ENCODE peak calls at places on chromosomes 16 and 17, in four cellular contexts. F is AG09309, I is PC-9, D is upper lobe of right lung. O is an unnamed sample.

GRCh38 chr17:45190503-45191282 is 29.0 kb downstream of the HEXIM2 start:
- DNase-seq in F (no peak), I (no peak), D (no peak), O (no peak)

GRCh38 chr16:73047221-73047535 is 750 bp downstream of the ZFHX3 start:
- DNase-seq in F (peak), I (peak), D (no peak), O (no peak)

GRCh38 chr17:21194210-21194609 is 19.8 kb downstream of the TMEM11 start:
- DNase-seq in F (no peak), I (no peak), D (no peak), O (no peak)

GRCh38 chr17:2122641-2123302 is 67.9 kb downstream of the HIC1 start:
- DNase-seq in F (no peak), I (no peak), D (peak), O (peak)

GRCh38 chr16:61148930-61149329 is 887.3 kb downstream of the CDH8 start:
- DNase-seq in F (no peak), I (no peak), D (no peak), O (no peak)

GRCh38 chr17:76239538-76240274 is 587 bp downstream of the RNF157 start:
- DNase-seq in F (no peak), I (no peak), D (no peak), O (no peak)

GRCh38 chr17:61403846-61404701 is 4.4 kb downstream of the TBX2 start:
- DNase-seq in F (no peak), I (no peak), D (peak), O (no peak)

GRCh38 chr17:4969551-4970231 is 2.1 kb upstream of the SPAG7 start:
- DNase-seq in F (no peak), I (no peak), D (no peak), O (no peak)

GRCh38 chr17:28385037-28385797 is 13.7 kb downstream of the SARM1 start:
- DNase-seq in F (no peak), I (peak), D (peak), O (no peak)

GRCh38 chr16:19437280-19437679 is 19.6 kb downstream of the TMC5 start:
- DNase-seq in F (no peak), I (no peak), D (no peak), O (no peak)

GRCh38 chr17:38894276-38894675 is 24.4 kb downstream of the LASP1 start:
- DNase-seq in F (no peak), I (no peak), D (no peak), O (no peak)

GRCh38 chr17:77258638-77259037 is 117.9 kb downstream of the SEC14L1 start:
- DNase-seq in F (no peak), I (no peak), D (no peak), O (no peak)

GRCh38 chr17:7393613-7394451 is 493 bp downstream of the PLSCR3 start:
- DNase-seq in F (no peak), I (no peak), D (no peak), O (no peak)
- TF ChIP-seq CTCF in F (peak), I (no peak), D (no peak), O (peak)

DNA sequence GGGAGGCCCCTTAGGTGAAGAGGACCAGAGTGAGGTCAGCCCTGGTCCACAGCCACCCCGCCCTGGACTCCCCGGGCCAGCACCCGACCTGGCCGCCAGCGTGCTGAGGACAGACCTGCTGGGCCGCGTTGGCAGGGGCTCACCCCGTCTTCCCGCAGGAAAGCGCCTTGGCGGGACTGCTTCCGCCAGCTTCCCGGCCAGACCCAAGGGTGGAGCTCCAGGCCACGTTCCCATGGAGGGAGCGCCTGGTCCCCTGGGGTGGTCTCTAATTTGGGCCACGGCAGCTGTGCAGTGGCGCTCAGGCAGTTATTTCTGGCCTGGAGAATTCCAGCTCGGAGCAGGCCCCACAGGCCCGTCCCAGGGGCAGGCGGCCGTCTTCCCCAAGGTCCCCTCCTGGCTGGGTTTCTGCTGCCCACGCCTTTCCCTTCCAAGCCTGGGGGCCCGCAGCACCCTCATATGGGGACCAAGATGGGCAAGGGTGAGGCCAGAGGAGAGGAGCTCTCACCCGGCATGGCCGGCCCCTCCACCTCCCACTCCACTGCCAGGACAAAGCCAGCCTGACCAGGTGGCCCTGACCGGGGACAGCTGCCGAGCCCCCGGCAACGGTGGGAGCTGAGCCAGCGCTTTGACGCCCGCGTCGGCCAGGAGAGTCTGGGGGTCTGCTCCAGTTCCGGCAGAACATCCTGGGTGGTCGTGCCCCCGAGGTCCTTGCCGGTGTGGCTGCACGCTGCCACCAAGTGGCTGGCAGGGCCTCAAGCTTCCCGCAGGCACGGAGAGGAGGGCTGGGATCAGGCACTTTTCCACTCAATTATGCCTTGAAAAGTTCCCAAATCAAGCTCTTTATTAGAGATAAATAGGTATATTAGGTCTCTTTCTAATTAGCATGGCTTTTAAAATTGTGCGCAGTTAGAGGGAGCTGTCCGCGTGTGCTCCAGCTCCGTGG is 28.1 kb downstream of the CACNA1H start:
- DNase-seq in F (no peak), I (no peak), D (no peak), O (no peak)
- TF ChIP-seq CTCF in F (no peak), I (no peak), D (no peak), O (no peak)

DNA sequence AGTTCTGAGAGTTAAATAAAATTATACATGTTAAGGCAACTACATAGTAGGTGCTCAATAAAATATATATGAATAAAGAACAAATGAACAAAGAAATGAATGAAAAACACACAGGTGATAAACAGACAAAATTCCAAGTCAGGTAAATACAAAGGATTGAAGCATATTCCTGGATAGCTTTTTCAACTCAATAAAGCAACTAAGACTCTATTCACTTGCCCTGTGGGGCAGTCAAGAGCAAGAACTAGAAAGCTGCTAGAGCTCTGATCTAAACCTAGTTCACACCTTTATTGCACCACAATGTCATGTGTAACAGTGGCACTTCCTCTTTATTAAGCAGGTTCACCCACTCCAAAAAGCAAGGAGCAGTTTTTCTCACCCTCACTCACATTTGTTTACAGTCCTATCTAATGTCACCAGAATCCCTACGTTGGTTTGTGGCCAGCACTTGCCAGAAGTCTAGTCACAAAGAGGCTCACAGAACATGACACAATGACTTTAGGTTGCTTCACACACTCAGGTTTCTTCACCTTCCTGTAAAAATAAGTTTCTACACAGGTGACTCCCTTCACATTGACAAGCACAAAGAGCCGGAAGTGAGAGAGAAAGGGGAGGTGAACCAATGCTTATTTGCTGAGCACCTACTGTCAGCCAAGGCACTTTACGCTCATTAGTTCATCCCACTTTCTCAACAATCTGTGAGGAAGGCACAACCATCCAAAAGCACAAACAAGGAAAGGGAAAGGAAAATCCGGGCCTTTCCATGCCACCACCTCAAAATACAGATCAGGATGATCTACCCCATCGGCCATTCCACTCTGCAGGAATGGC is 70.8 kb downstream of the XPO6 start:
- DNase-seq in F (no peak), I (peak), D (no peak), O (no peak)
- TF ChIP-seq CTCF in F (no peak), I (no peak), D (peak), O (no peak)

GRCh38 chr16:67393111-67393789 is at the start of gene TPPP3:
- DNase-seq in F (no peak), I (no peak), D (peak), O (peak)
- TF ChIP-seq CTCF in F (peak), I (peak), D (peak), O (peak)

GRCh38 chr17:57120814-57121213 is 35.8 kb downstream of the AKAP1 start:
- DNase-seq in F (no peak), I (no peak), D (no peak), O (no peak)

GRCh38 chr17:57117798-57118197 is 32.8 kb downstream of the AKAP1 start:
- DNase-seq in F (no peak), I (no peak), D (no peak), O (no peak)

GRCh38 chr17:57124053-57124452 is 39.0 kb downstream of the AKAP1 start:
- DNase-seq in F (no peak), I (no peak), D (no peak), O (no peak)

GRCh38 chr17:57125406-57125805 is 40.4 kb downstream of the AKAP1 start:
- DNase-seq in F (no peak), I (no peak), D (no peak), O (no peak)

GRCh38 chr17:57121308-57122042 is 36.4 kb downstream of the AKAP1 start:
- DNase-seq in F (no peak), I (no peak), D (no peak), O (no peak)
- TF ChIP-seq CTCF in F (peak), I (peak), D (peak), O (peak)

GRCh38 chr16:71421911-71422310 is 19.9 kb downstream of the TLE7 start:
- DNase-seq in F (no peak), I (no peak), D (peak), O (no peak)
- TF ChIP-seq CTCF in F (peak), I (peak), D (peak), O (peak)

GRCh38 chr17:68734202-68734825 is 133.1 kb upstream of the FAM20A start:
- DNase-seq in F (no peak), I (no peak), D (no peak), O (no peak)

GRCh38 chr17:68734911-68735310 is 133.7 kb upstream of the FAM20A start:
- DNase-seq in F (no peak), I (no peak), D (no peak), O (no peak)

GRCh38 chr17:68732301-68732749 is 131.2 kb upstream of the FAM20A start:
- DNase-seq in F (no peak), I (no peak), D (no peak), O (no peak)

GRCh38 chr17:68731465-68731864 is 130.3 kb upstream of the FAM20A start:
- DNase-seq in F (no peak), I (no peak), D (no peak), O (no peak)

GRCh38 chr17:68733241-68734176 is 132.3 kb upstream of the FAM20A start:
- DNase-seq in F (no peak), I (no peak), D (no peak), O (peak)
- TF ChIP-seq CTCF in F (no peak), I (no peak), D (no peak), O (no peak)

DNA sequence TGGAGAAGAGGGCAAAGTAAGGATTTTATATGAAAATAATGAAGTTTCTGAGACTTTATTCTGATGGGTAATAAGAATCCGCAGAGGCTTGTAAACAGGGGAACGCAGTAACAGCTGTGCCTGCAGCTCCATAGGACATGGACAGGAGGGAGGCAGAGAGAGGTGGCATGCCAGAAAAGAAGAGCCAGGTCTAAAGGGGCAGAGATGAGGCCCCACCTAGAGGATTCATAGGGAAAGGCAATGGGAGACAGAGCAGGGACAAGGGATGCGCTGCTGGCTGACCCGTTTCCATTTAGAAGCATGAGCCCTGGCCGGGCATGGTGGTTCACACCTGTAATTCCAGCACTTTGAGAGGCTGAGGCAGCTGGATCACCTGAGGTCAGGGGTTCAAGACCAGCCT is 340.3 kb upstream of the CDH5 start:
- DNase-seq in F (no peak), I (no peak), D (no peak), O (no peak)
- TF ChIP-seq CTCF in F (peak), I (no peak), D (no peak), O (peak)

GRCh38 chr16:54346046-54346445 is 59.5 kb upstream of the IRX3 start:
- DNase-seq in F (peak), I (no peak), D (no peak), O (no peak)
- TF ChIP-seq CTCF in F (no peak), I (no peak), D (no peak), O (no peak)

O was measured in AG09319.